ENCODE peak calls at places on chromosome 22, in six cellular contexts. Z, I, D, K, N and G are unnamed samples.

GRCh38 chr22:30392661-30393321 is 4.0 kb upstream of the SEC14L2 start:
- DNase-seq in Z (no peak), I (no peak), D (no peak), K (peak), N (no peak), G (no peak)

GRCh38 chr22:25352294-25352680 is 132.8 kb downstream of the CRYBB2 start:
- DNase-seq in Z (no peak), I (no peak), D (no peak), K (no peak), N (no peak), G (no peak)

GRCh38 chr22:19857382-19857781 is 2.7 kb upstream of the GNB1L start:
- DNase-seq in Z (no peak), I (no peak), D (no peak), K (no peak), N (no peak), G (no peak)

GRCh38 chr22:24952837-24953293 is 349 bp downstream of the KIAA1671 start:
- DNase-seq in Z (peak), I (no peak), D (peak), K (peak), N (no peak), G (no peak)

GRCh38 chr22:48695251-48695650 is 1132.4 kb downstream of the BRD1 start:
- DNase-seq in Z (no peak), I (no peak), D (peak), K (no peak), N (no peak), G (no peak)

GRCh38 chr22:17098379-17098819 is 13.6 kb downstream of the IL17RA start:
- DNase-seq in Z (no peak), I (no peak), D (no peak), K (no peak), N (peak), G (no peak)

GRCh38 chr22:20211997-20212753 is 55.9 kb downstream of the RTN4R start:
- DNase-seq in Z (peak), I (no peak), D (peak), K (no peak), N (no peak), G (no peak)

GRCh38 chr22:26658671-26659478 is 1.5 kb downstream of the MIAT start:
- DNase-seq in Z (peak), I (no peak), D (peak), K (peak), N (peak), G (peak)

GRCh38 chr22:19179472-19180048 is 1.0 kb upstream of the SLC25A1 start:
- DNase-seq in Z (peak), I (peak), D (peak), K (peak), N (peak), G (peak)

GRCh38 chr22:17554814-17555213 is 8.5 kb upstream of the SLC25A18 start:
- DNase-seq in Z (no peak), I (no peak), D (no peak), K (peak), N (no peak), G (no peak)

GRCh38 chr22:19717691-19718254 is 3.5 kb downstream of the SEPTIN5 start:
- DNase-seq in Z (peak), I (no peak), D (peak), K (peak), N (peak), G (no peak)

GRCh38 chr22:24183321-24184031 is 2.2 kb downstream of the SUSD2 start:
- DNase-seq in Z (no peak), I (no peak), D (no peak), K (no peak), N (no peak), G (no peak)

GRCh38 chr22:30327864-30328345 is 1.2 kb upstream of the TBC1D10A start:
- DNase-seq in Z (no peak), I (no peak), D (no peak), K (peak), N (no peak), G (no peak)

GRCh38 chr22:38311331-38311635 is 6.0 kb downstream of the CSNK1E start:
- DNase-seq in Z (no peak), I (no peak), D (no peak), K (no peak), N (no peak), G (no peak)

GRCh38 chr22:38312261-38312800 is 4.9 kb downstream of the CSNK1E start:
- DNase-seq in Z (peak), I (no peak), D (no peak), K (no peak), N (no peak), G (no peak)

GRCh38 chr22:38314992-38315800 is 2.0 kb downstream of the CSNK1E start:
- DNase-seq in Z (peak), I (no peak), D (peak), K (no peak), N (peak), G (no peak)

GRCh38 chr22:38314140-38314991 is 2.9 kb downstream of the CSNK1E start:
- DNase-seq in Z (peak), I (no peak), D (peak), K (no peak), N (no peak), G (no peak)

GRCh38 chr22:38313384-38313955 is 3.8 kb downstream of the CSNK1E start:
- DNase-seq in Z (peak), I (no peak), D (peak), K (no peak), N (peak), G (no peak)
- H3K4me3 ChIP-seq in Z (peak), I (peak), D (peak), K (no peak), N (no peak), G (no peak)

GRCh38 chr22:31491218-31491962 is 1.7 kb upstream of the EIF4ENIF1 start:
- DNase-seq in Z (no peak), I (no peak), D (no peak), K (peak), N (no peak), G (no peak)
- H3K4me3 ChIP-seq in Z (no peak), I (peak), D (no peak), K (no peak), N (no peak), G (no peak)

DNA sequence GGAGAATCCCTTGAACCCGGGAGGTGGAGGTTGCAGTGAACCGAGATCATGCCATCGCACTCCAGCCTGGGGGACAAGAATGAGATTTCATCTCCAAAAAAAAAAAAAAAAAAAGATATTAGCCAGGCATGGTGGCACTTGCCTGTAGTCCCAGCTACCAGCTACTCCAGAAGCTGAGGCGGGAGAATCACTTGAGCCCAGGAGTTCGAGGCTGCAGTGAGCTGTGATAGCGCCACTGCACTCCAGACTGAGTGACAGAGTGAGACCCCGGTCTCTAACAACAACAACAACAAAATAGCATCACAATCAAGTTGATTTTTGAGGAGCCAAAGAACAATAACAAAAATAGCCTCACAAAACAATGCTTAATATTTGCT is 2.3 kb downstream of the PMM1 start:
- DNase-seq in Z (no peak), I (no peak), D (no peak), K (no peak), N (no peak), G (no peak)
- H3K4me3 ChIP-seq in Z (no peak), I (peak), D (no peak), K (no peak), N (no peak), G (no peak)

DNA sequence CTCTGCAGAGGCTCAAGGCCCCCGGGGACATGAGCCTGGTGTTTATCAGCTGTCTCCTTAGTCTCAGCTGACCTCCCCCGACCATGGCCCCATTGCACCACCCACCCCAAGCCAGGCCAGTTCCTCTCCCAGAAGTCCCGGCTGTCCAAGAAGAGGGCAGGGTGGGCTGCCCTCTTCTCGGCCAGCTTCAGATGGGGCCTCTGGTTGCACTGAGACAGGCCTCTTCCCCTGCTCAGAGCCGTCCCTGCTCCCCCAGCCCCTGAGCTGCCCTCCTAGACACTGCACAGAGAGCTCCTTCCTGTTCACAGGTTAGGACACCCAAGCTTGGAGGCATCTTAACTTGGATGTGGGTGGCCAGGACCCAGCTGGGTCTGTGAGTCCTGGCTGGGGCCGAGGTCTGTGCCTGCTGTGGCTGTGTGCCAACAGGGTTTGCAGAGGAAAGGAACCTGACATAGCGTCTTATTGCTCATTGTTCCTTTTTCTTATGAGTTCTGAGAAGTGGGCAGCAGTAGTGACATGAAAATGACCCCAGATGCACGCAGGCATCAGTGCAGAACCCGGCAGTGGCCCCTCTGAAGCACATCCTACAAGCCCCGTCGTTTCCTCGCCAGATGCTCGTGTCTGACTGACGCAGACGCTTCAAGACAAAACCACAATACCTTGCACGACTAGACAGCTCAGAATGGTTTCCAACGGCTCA is 5.5 kb downstream of the TRABD start:
- DNase-seq in Z (no peak), I (no peak), D (no peak), K (no peak), N (peak), G (no peak)
- H3K4me3 ChIP-seq in Z (no peak), I (peak), D (peak), K (no peak), N (peak), G (peak)

DNA sequence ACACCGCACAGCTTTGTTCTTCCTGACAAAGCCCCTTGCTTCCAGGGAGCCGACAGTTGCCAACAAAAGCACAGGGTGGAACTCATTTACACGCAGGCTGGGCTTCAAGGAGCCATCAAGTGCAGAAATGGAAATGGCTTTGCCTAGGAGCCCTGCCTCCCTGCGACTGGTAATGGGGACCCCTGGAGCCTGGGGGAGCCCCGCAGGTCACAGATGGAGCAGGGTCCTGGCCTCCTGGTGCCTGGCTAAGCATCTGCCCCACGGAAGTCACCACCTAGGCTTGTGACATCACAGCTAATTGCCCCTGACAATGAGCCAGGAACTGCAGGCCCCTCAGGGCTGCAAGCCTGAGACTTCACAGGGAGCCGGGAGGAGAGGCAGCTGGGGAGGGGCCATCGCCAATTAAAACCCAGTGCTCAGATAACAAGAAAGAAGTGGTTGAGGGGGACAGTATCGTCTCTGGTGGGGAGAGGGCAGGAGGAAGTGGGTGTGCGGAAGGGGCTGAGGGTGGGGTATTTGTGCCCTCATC is 66.8 kb downstream of the NFAM1 start:
- DNase-seq in Z (no peak), I (no peak), D (peak), K (no peak), N (no peak), G (no peak)
- H3K4me3 ChIP-seq in Z (no peak), I (no peak), D (no peak), K (no peak), N (no peak), G (no peak)

GRCh38 chr22:38089474-38089851 is 5.5 kb upstream of the SLC16A8 start:
- DNase-seq in Z (no peak), I (no peak), D (no peak), K (no peak), N (no peak), G (no peak)
- H3K4me3 ChIP-seq in Z (no peak), I (no peak), D (no peak), K (no peak), N (no peak), G (no peak)